ENCODE peak calls at places on chromosomes 3 and 15, in nine cellular contexts. L, O, K, H, T, C, V, W and J are unnamed samples.

GRCh38 chr15:91055548-91056331 is 33.3 kb upstream of the VPS33B start:
- DNase-seq in L (peak; percentile 71), O (peak; percentile 74), K (peak; percentile 85), H (peak; percentile 74), T (peak; percentile 95), C (peak; percentile 72), V (peak; percentile 61), W (peak; percentile 79), J (peak; percentile 68)

GRCh38 chr3:49799761-49800160 is at the start of gene CDHR4:
- DNase-seq in L (peak; percentile 89), O (peak; percentile 79), K (no peak), H (no peak), T (peak; percentile 89), C (peak; percentile 77), V (no peak), W (no peak), J (peak; percentile 88)

GRCh38 chr3:101261506-101261905 is 58.9 kb downstream of the IMPG2 start:
- DNase-seq in L (peak; percentile 28), O (no peak), K (no peak), H (no peak), T (no peak), C (peak; percentile 17), V (no peak), W (no peak), J (peak; percentile 62)

GRCh38 chr3:56861511-56861910 is 59.8 kb upstream of the ARHGEF3 start:
- DNase-seq in L (no peak), O (no peak), K (no peak), H (no peak), T (no peak), C (no peak), V (no peak), W (no peak), J (no peak)

GRCh38 chr3:123291404-123291803 is 89.7 kb downstream of the SEC22A start:
- DNase-seq in L (no peak), O (no peak), K (no peak), H (no peak), T (no peak), C (no peak), V (no peak), W (no peak), J (no peak)

GRCh38 chr3:57557088-57557537 is 1.0 kb downstream of the PDE12 start:
- DNase-seq in L (peak; percentile 34), O (peak; percentile 58), K (peak; percentile 11), H (peak; percentile 17), T (peak; percentile 13), C (peak; percentile 46), V (no peak), W (peak; percentile 49), J (peak; percentile 37)

GRCh38 chr3:35932995-35933394 is 293.7 kb downstream of the ARPP21 start:
- DNase-seq in L (peak; percentile 74), O (peak; percentile 88), K (peak; percentile 13), H (no peak), T (peak; percentile 8), C (peak; percentile 97), V (peak; percentile 60), W (no peak), J (peak; percentile 93)

GRCh38 chr15:74426404-74427281 is 7.1 kb downstream of the SEMA7A start:
- DNase-seq in L (no peak), O (no peak), K (no peak), H (no peak), T (no peak), C (no peak), V (no peak), W (no peak), J (no peak)

GRCh38 chr3:103056953-103057450 is 622.2 kb downstream of the ZPLD1 start:
- DNase-seq in L (no peak), O (peak; percentile 15), K (no peak), H (no peak), T (no peak), C (peak; percentile 11), V (peak; percentile 41), W (no peak), J (no peak)